ENCODE peak calls at places on chromosomes 7 and 10, in five cellular contexts. One of them, this sample, is unnamed.

GRCh38 chr7:130560972-130561371 is 69.1 kb downstream of the MEST start:
- DNase-seq in SJSA1: peak; percentile 15
- DNase-seq in fibroblast of villous mesenchyme: peak; percentile 59
- DNase-seq in EH: peak; percentile 52
- DNase-seq in CD8-positive, alpha-beta T cell: no peak
- DNase-seq in this sample: no peak

GRCh38 chr7:121372376-121373024 is 23.6 kb downstream of the FAM3C start:
- DNase-seq in EH: peak; percentile 56
- DNase-seq in fibroblast of villous mesenchyme: peak; percentile 53
- DNase-seq in CD8-positive, alpha-beta T cell: no peak
- DNase-seq in SJSA1: no peak
- DNase-seq in this sample: no peak

GRCh38 chr10:108862691-108863350 is 1060.5 kb downstream of the XPNPEP1 start:
- DNase-seq in SJSA1: peak; percentile 87
- DNase-seq in CD8-positive, alpha-beta T cell: no peak
- DNase-seq in fibroblast of villous mesenchyme: peak; percentile 24
- DNase-seq in EH: peak; percentile 24
- DNase-seq in this sample: no peak

GRCh38 chr10:66180651-66181318 is 745.1 kb upstream of the LRRTM3 start:
- DNase-seq in CD8-positive, alpha-beta T cell: no peak
- DNase-seq in SJSA1: peak; percentile 30
- DNase-seq in EH: peak; percentile 63
- DNase-seq in fibroblast of villous mesenchyme: peak; percentile 62
- DNase-seq in this sample: no peak

GRCh38 chr7:28490831-28491230 is 78.5 kb downstream of the CREB5 start:
- DNase-seq in CD8-positive, alpha-beta T cell: no peak
- DNase-seq in EH: no peak
- DNase-seq in SJSA1: no peak
- DNase-seq in fibroblast of villous mesenchyme: no peak
- DNase-seq in this sample: no peak

GRCh38 chr10:78910886-78911285 is 157.9 kb upstream of the ZMIZ1 start:
- DNase-seq in CD8-positive, alpha-beta T cell: no peak
- DNase-seq in SJSA1: no peak
- DNase-seq in EH: no peak
- DNase-seq in fibroblast of villous mesenchyme: no peak
- DNase-seq in this sample: no peak

GRCh38 chr7:56092789-56093531 is at the start of gene PHKG1:
- DNase-seq in fibroblast of villous mesenchyme: peak; percentile 81
- DNase-seq in EH: peak; percentile 92
- DNase-seq in CD8-positive, alpha-beta T cell: no peak
- DNase-seq in SJSA1: peak; percentile 26
- DNase-seq in this sample: no peak

GRCh38 chr7:151572136-151572535 is 52.4 kb upstream of the RHEB start:
- DNase-seq in CD8-positive, alpha-beta T cell: no peak
- DNase-seq in EH: peak; percentile 24
- DNase-seq in fibroblast of villous mesenchyme: no peak
- DNase-seq in SJSA1: no peak
- DNase-seq in this sample: no peak

GRCh38 chr7:16619979-16620408 is 25.6 kb downstream of the ANKMY2 start:
- DNase-seq in SJSA1: no peak
- DNase-seq in fibroblast of villous mesenchyme: no peak
- DNase-seq in EH: no peak
- DNase-seq in CD8-positive, alpha-beta T cell: no peak
- DNase-seq in this sample: no peak

GRCh38 chr7:463362-464176 is 56.1 kb downstream of the PDGFA start:
- DNase-seq in CD8-positive, alpha-beta T cell: no peak
- DNase-seq in fibroblast of villous mesenchyme: no peak
- DNase-seq in SJSA1: no peak
- DNase-seq in EH: no peak
- DNase-seq in this sample: no peak

GRCh38 chr10:89861584-89862287 is 160.3 kb downstream of the KIF20B start:
- DNase-seq in fibroblast of villous mesenchyme: peak; percentile 75
- DNase-seq in EH: peak; percentile 63
- DNase-seq in CD8-positive, alpha-beta T cell: no peak
- DNase-seq in SJSA1: peak; percentile 58
- DNase-seq in this sample: no peak

GRCh38 chr7:47722126-47722525 is 140.2 kb upstream of the TNS3 start:
- DNase-seq in CD8-positive, alpha-beta T cell: no peak
- DNase-seq in EH: no peak
- DNase-seq in SJSA1: no peak
- DNase-seq in fibroblast of villous mesenchyme: no peak
- DNase-seq in this sample: no peak

GRCh38 chr7:157018328-157018996 is 8.0 kb upstream of the MNX1 start:
- DNase-seq in EH: no peak
- DNase-seq in fibroblast of villous mesenchyme: no peak
- DNase-seq in CD8-positive, alpha-beta T cell: no peak
- DNase-seq in SJSA1: no peak
- DNase-seq in this sample: no peak

GRCh38 chr10:7008645-7009044 is 402.2 kb downstream of the SFMBT2 start:
- DNase-seq in CD8-positive, alpha-beta T cell: no peak
- DNase-seq in fibroblast of villous mesenchyme: no peak
- DNase-seq in EH: no peak
- DNase-seq in SJSA1: no peak
- DNase-seq in this sample: no peak

GRCh38 chr10:1577945-1578344 is 159.4 kb downstream of the ADARB2 start:
- DNase-seq in EH: no peak
- DNase-seq in SJSA1: no peak
- DNase-seq in CD8-positive, alpha-beta T cell: no peak
- DNase-seq in fibroblast of villous mesenchyme: no peak
- DNase-seq in this sample: no peak

GRCh38 chr7:129779602-129780256 is 168.2 kb downstream of the NRF1 start:
- DNase-seq in CD8-positive, alpha-beta T cell: no peak
- DNase-seq in EH: no peak
- DNase-seq in SJSA1: peak; percentile 55
- DNase-seq in fibroblast of villous mesenchyme: no peak
- DNase-seq in this sample: no peak

GRCh38 chr7:83457022-83457892 is 191.7 kb downstream of the SEMA3E start:
- DNase-seq in EH: no peak
- DNase-seq in CD8-positive, alpha-beta T cell: no peak
- DNase-seq in fibroblast of villous mesenchyme: no peak
- DNase-seq in SJSA1: no peak
- DNase-seq in this sample: no peak

GRCh38 chr7:20064181-20064970 is 152.8 kb downstream of the MACC1 start:
- DNase-seq in SJSA1: peak; percentile 46
- DNase-seq in CD8-positive, alpha-beta T cell: no peak
- DNase-seq in EH: peak; percentile 44
- DNase-seq in fibroblast of villous mesenchyme: no peak
- DNase-seq in this sample: no peak

GRCh38 chr7:2066251-2066919 is 166.4 kb downstream of the MAD1L1 start:
- DNase-seq in CD8-positive, alpha-beta T cell: peak; percentile 12
- DNase-seq in SJSA1: no peak
- DNase-seq in EH: no peak
- DNase-seq in fibroblast of villous mesenchyme: no peak
- DNase-seq in this sample: peak; percentile 42

GRCh38 chr10:132710746-132711617 is 75.0 kb downstream of the NKX6-2 start:
- DNase-seq in CD8-positive, alpha-beta T cell: no peak
- DNase-seq in EH: no peak
- DNase-seq in SJSA1: no peak
- DNase-seq in fibroblast of villous mesenchyme: no peak
- DNase-seq in this sample: no peak

GRCh38 chr7:122010116-122010515 is 133.9 kb downstream of the AASS start:
- DNase-seq in CD8-positive, alpha-beta T cell: no peak
- DNase-seq in EH: no peak
- DNase-seq in fibroblast of villous mesenchyme: no peak
- DNase-seq in SJSA1: no peak
- DNase-seq in this sample: no peak

GRCh38 chr7:131219277-131220041 is 108.2 kb upstream of the MKLN1 start:
- DNase-seq in CD8-positive, alpha-beta T cell: no peak
- DNase-seq in SJSA1: no peak
- DNase-seq in fibroblast of villous mesenchyme: no peak
- DNase-seq in EH: no peak
- DNase-seq in this sample: no peak

GRCh38 chr7:32495298-32496051 is at the start of gene AVL9:
- DNase-seq in fibroblast of villous mesenchyme: peak; percentile 97
- DNase-seq in CD8-positive, alpha-beta T cell: peak; percentile 99
- DNase-seq in EH: peak; percentile 97
- DNase-seq in SJSA1: peak; percentile 83
- DNase-seq in this sample: peak; percentile 98

GRCh38 chr10:110349826-110350225 is 45.1 kb upstream of the SMNDC1 start:
- DNase-seq in EH: peak; percentile 43
- DNase-seq in CD8-positive, alpha-beta T cell: no peak
- DNase-seq in SJSA1: no peak
- DNase-seq in fibroblast of villous mesenchyme: no peak
- DNase-seq in this sample: no peak

This sample was measured in stimulated activated naive CD4-positive, alpha-beta T cell.